ENCODE peak calls at places on chromosomes 7 and 10, in four cellular contexts. One of them, this sample, is unnamed.
A peak's percentile ranks its signal among the peaks of the same experiment; 100 is the strongest.

GRCh38 chr7:110548372-110548771 is 542.6 kb upstream of the LRRN3 start:
- DNase-seq in skeletal muscle cell: no peak
- DNase-seq in activated T-cell treated with anti-CD3 and anti-CD28 coated beads, Interleukin-2, amount 50 U/mL, for 72 hours: no peak
- DNase-seq in RWPE1: no peak
- DNase-seq in this sample: no peak

GRCh38 chr7:123367508-123368122 is 166.8 kb downstream of the IQUB start:
- DNase-seq in activated T-cell treated with anti-CD3 and anti-CD28 coated beads, Interleukin-2, amount 50 U/mL, for 72 hours: peak; percentile 1
- DNase-seq in RWPE1: peak; percentile 34
- DNase-seq in skeletal muscle cell: peak; percentile 5
- DNase-seq in this sample: no peak

GRCh38 chr10:100319736-100320135 is 10.3 kb downstream of the PKD2L1 start:
- DNase-seq in activated T-cell treated with anti-CD3 and anti-CD28 coated beads, Interleukin-2, amount 50 U/mL, for 72 hours: no peak
- DNase-seq in skeletal muscle cell: no peak
- DNase-seq in RWPE1: no peak
- DNase-seq in this sample: no peak

GRCh38 chr7:144830811-144831210 is 5.0 kb downstream of the TPK1 start:
- DNase-seq in activated T-cell treated with anti-CD3 and anti-CD28 coated beads, Interleukin-2, amount 50 U/mL, for 72 hours: no peak
- DNase-seq in skeletal muscle cell: no peak
- DNase-seq in RWPE1: no peak
- DNase-seq in this sample: no peak

GRCh38 chr10:116286801-116287200 is 13.8 kb upstream of the GFRA1 start:
- DNase-seq in RWPE1: no peak
- DNase-seq in activated T-cell treated with anti-CD3 and anti-CD28 coated beads, Interleukin-2, amount 50 U/mL, for 72 hours: no peak
- DNase-seq in skeletal muscle cell: no peak
- DNase-seq in this sample: no peak

GRCh38 chr10:50990568-50991495 is 83.5 kb upstream of the PRKG1 start:
- DNase-seq in activated T-cell treated with anti-CD3 and anti-CD28 coated beads, Interleukin-2, amount 50 U/mL, for 72 hours: peak; percentile 5
- DNase-seq in skeletal muscle cell: peak; percentile 87
- DNase-seq in RWPE1: peak; percentile 27
- DNase-seq in this sample: peak; percentile 54

GRCh38 chr10:114492351-114493037 is 88.2 kb upstream of the AFAP1L2 start:
- DNase-seq in skeletal muscle cell: no peak
- DNase-seq in RWPE1: peak; percentile 32
- DNase-seq in activated T-cell treated with anti-CD3 and anti-CD28 coated beads, Interleukin-2, amount 50 U/mL, for 72 hours: peak; percentile 25
- DNase-seq in this sample: peak; percentile 95

GRCh38 chr10:97707134-97707861 is 6.2 kb upstream of the MARVELD1 start:
- DNase-seq in skeletal muscle cell: no peak
- DNase-seq in activated T-cell treated with anti-CD3 and anti-CD28 coated beads, Interleukin-2, amount 50 U/mL, for 72 hours: no peak
- DNase-seq in RWPE1: no peak
- DNase-seq in this sample: no peak

GRCh38 chr7:135704698-135705097 is 23.3 kb downstream of the SLC13A4 start:
- DNase-seq in activated T-cell treated with anti-CD3 and anti-CD28 coated beads, Interleukin-2, amount 50 U/mL, for 72 hours: no peak
- DNase-seq in RWPE1: no peak
- DNase-seq in skeletal muscle cell: no peak
- DNase-seq in this sample: no peak